ENCODE peak calls at places on chromosomes 16 and 17, in ten cellular contexts. One of them, this sample, is unnamed.

GRCh38 chr17:11639736-11640510 is 41.7 kb downstream of the DNAH9 start:
- DNase-seq in occipital lobe: no peak
- DNase-seq in psoas muscle: no peak
- DNase-seq in EH: no peak
- DNase-seq in H54: no peak
- DNase-seq in adrenal gland: no peak
- DNase-seq in MV-4-11: no peak
- DNase-seq in adipocyte: no peak
- DNase-seq in COR-L47: no peak
- DNase-seq in AG08396: no peak
- DNase-seq in this sample: no peak

GRCh38 chr16:66357523-66357928 is 9.0 kb upstream of the CDH5 start:
- DNase-seq in adrenal gland: peak
- DNase-seq in COR-L47: peak
- DNase-seq in occipital lobe: no peak
- DNase-seq in MV-4-11: peak
- DNase-seq in H54: peak
- DNase-seq in EH: peak
- DNase-seq in adipocyte: peak
- DNase-seq in AG08396: peak
- DNase-seq in psoas muscle: no peak
- DNase-seq in this sample: no peak

GRCh38 chr16:75727221-75727620 is 931 bp upstream of the CPHXL start:
- DNase-seq in MV-4-11: no peak
- DNase-seq in AG08396: no peak
- DNase-seq in occipital lobe: no peak
- DNase-seq in EH: no peak
- DNase-seq in adipocyte: no peak
- DNase-seq in adrenal gland: no peak
- DNase-seq in COR-L47: no peak
- DNase-seq in psoas muscle: no peak
- DNase-seq in H54: no peak
- DNase-seq in this sample: no peak

GRCh38 chr16:54284931-54285413 is 1.6 kb downstream of the IRX3 start:
- DNase-seq in occipital lobe: no peak
- DNase-seq in adipocyte: peak
- DNase-seq in EH: no peak
- DNase-seq in H54: no peak
- DNase-seq in MV-4-11: peak
- DNase-seq in COR-L47: no peak
- DNase-seq in psoas muscle: no peak
- DNase-seq in adrenal gland: no peak
- DNase-seq in AG08396: no peak
- DNase-seq in this sample: no peak

GRCh38 chr16:9429946-9430345 is 338.5 kb downstream of the HAPSTR1 start:
- DNase-seq in occipital lobe: no peak
- DNase-seq in H54: no peak
- DNase-seq in AG08396: no peak
- DNase-seq in MV-4-11: no peak
- DNase-seq in adrenal gland: no peak
- DNase-seq in COR-L47: no peak
- DNase-seq in EH: no peak
- DNase-seq in psoas muscle: no peak
- DNase-seq in adipocyte: no peak
- DNase-seq in this sample: no peak

GRCh38 chr16:23557779-23558330 is 328 bp downstream of the UBFD1 start:
- DNase-seq in adipocyte: peak
- DNase-seq in COR-L47: no peak
- DNase-seq in AG08396: peak
- DNase-seq in occipital lobe: no peak
- DNase-seq in EH: peak
- DNase-seq in adrenal gland: peak
- DNase-seq in H54: peak
- DNase-seq in psoas muscle: no peak
- DNase-seq in MV-4-11: no peak
- DNase-seq in this sample: no peak

GRCh38 chr17:78137392-78138203 is 7.0 kb downstream of the TMC8 start:
- DNase-seq in occipital lobe: no peak
- DNase-seq in MV-4-11: peak
- DNase-seq in AG08396: no peak
- DNase-seq in adrenal gland: no peak
- DNase-seq in H54: no peak
- DNase-seq in adipocyte: no peak
- DNase-seq in COR-L47: no peak
- DNase-seq in EH: no peak
- DNase-seq in psoas muscle: no peak
- DNase-seq in this sample: peak

GRCh38 chr16:12688972-12689850 is 114.5 kb downstream of the CPPED1 start:
- DNase-seq in psoas muscle: no peak
- DNase-seq in EH: no peak
- DNase-seq in occipital lobe: no peak
- DNase-seq in adipocyte: no peak
- DNase-seq in COR-L47: no peak
- DNase-seq in H54: no peak
- DNase-seq in adrenal gland: no peak
- DNase-seq in AG08396: no peak
- DNase-seq in MV-4-11: no peak
- DNase-seq in this sample: no peak

GRCh38 chr17:4514206-4514605 is 15.5 kb downstream of the SPNS2 start:
- DNase-seq in H54: no peak
- DNase-seq in adipocyte: no peak
- DNase-seq in AG08396: no peak
- DNase-seq in adrenal gland: no peak
- DNase-seq in MV-4-11: no peak
- DNase-seq in COR-L47: no peak
- DNase-seq in psoas muscle: no peak
- DNase-seq in EH: no peak
- DNase-seq in occipital lobe: no peak
- DNase-seq in this sample: no peak

GRCh38 chr16:85759631-85760419 is 8.9 kb upstream of the C16orf74 start:
- DNase-seq in MV-4-11: peak
- DNase-seq in H54: peak
- DNase-seq in occipital lobe: no peak
- DNase-seq in EH: no peak
- DNase-seq in COR-L47: peak
- DNase-seq in psoas muscle: peak
- DNase-seq in adipocyte: no peak
- DNase-seq in adrenal gland: peak
- DNase-seq in AG08396: no peak
- DNase-seq in this sample: no peak

GRCh38 chr16:13231365-13231764 is 330.0 kb downstream of the SHISA9 start:
- DNase-seq in H54: no peak
- DNase-seq in AG08396: no peak
- DNase-seq in psoas muscle: no peak
- DNase-seq in occipital lobe: no peak
- DNase-seq in EH: no peak
- DNase-seq in adrenal gland: no peak
- DNase-seq in adipocyte: no peak
- DNase-seq in COR-L47: no peak
- DNase-seq in MV-4-11: no peak
- DNase-seq in this sample: no peak

GRCh38 chr16:57089406-57089805 is 3.0 kb upstream of the CPNE2 start:
- DNase-seq in EH: no peak
- DNase-seq in psoas muscle: no peak
- DNase-seq in adrenal gland: no peak
- DNase-seq in AG08396: no peak
- DNase-seq in MV-4-11: no peak
- DNase-seq in adipocyte: no peak
- DNase-seq in occipital lobe: no peak
- DNase-seq in H54: no peak
- DNase-seq in COR-L47: no peak
- DNase-seq in this sample: no peak

GRCh38 chr16:85361441-85362118 is 249.3 kb upstream of the CIBAR2 start:
- DNase-seq in adipocyte: no peak
- DNase-seq in psoas muscle: no peak
- DNase-seq in COR-L47: no peak
- DNase-seq in adrenal gland: peak
- DNase-seq in occipital lobe: no peak
- DNase-seq in EH: no peak
- DNase-seq in MV-4-11: no peak
- DNase-seq in H54: no peak
- DNase-seq in AG08396: no peak
- DNase-seq in this sample: no peak

GRCh38 chr16:3152022-3152272 is 17.1 kb downstream of the ZNF213 start:
- DNase-seq in EH: no peak
- DNase-seq in H54: no peak
- DNase-seq in COR-L47: no peak
- DNase-seq in occipital lobe: no peak
- DNase-seq in AG08396: no peak
- DNase-seq in psoas muscle: no peak
- DNase-seq in adrenal gland: no peak
- DNase-seq in adipocyte: no peak
- DNase-seq in MV-4-11: no peak
- DNase-seq in this sample: no peak

GRCh38 chr17:50904522-50905459 is 38.6 kb upstream of the TOB1 start:
- DNase-seq in AG08396: no peak
- DNase-seq in psoas muscle: peak
- DNase-seq in adipocyte: no peak
- DNase-seq in occipital lobe: no peak
- DNase-seq in EH: peak
- DNase-seq in MV-4-11: no peak
- DNase-seq in adrenal gland: no peak
- DNase-seq in H54: no peak
- DNase-seq in COR-L47: peak
- DNase-seq in this sample: no peak

GRCh38 chr17:65169691-65170090 is 32.5 kb downstream of the RGS9 start:
- DNase-seq in psoas muscle: no peak
- DNase-seq in AG08396: no peak
- DNase-seq in adipocyte: no peak
- DNase-seq in occipital lobe: no peak
- DNase-seq in EH: no peak
- DNase-seq in adrenal gland: no peak
- DNase-seq in COR-L47: no peak
- DNase-seq in MV-4-11: no peak
- DNase-seq in H54: no peak
- DNase-seq in this sample: no peak

GRCh38 chr16:2084688-2085625 is 37.2 kb downstream of the TSC2 start:
- DNase-seq in EH: no peak
- DNase-seq in occipital lobe: no peak
- DNase-seq in adrenal gland: no peak
- DNase-seq in adipocyte: no peak
- DNase-seq in COR-L47: no peak
- DNase-seq in MV-4-11: no peak
- DNase-seq in psoas muscle: no peak
- DNase-seq in H54: no peak
- DNase-seq in AG08396: no peak
- DNase-seq in this sample: no peak

GRCh38 chr16:49921106-49921505 is 65.2 kb upstream of the ZNF423 start:
- DNase-seq in COR-L47: no peak
- DNase-seq in H54: no peak
- DNase-seq in MV-4-11: no peak
- DNase-seq in adipocyte: no peak
- DNase-seq in EH: no peak
- DNase-seq in psoas muscle: no peak
- DNase-seq in adrenal gland: no peak
- DNase-seq in AG08396: no peak
- DNase-seq in occipital lobe: no peak
- DNase-seq in this sample: no peak

GRCh38 chr16:69490707-69491324 is 66.4 kb downstream of the CYB5B start:
- DNase-seq in adipocyte: no peak
- DNase-seq in H54: no peak
- DNase-seq in adrenal gland: no peak
- DNase-seq in EH: no peak
- DNase-seq in AG08396: no peak
- DNase-seq in psoas muscle: no peak
- DNase-seq in MV-4-11: no peak
- DNase-seq in occipital lobe: no peak
- DNase-seq in COR-L47: no peak
- DNase-seq in this sample: no peak

GRCh38 chr17:5249615-5250014 is 15.0 kb upstream of the SCIMP start:
- DNase-seq in occipital lobe: peak
- DNase-seq in adrenal gland: peak
- DNase-seq in adipocyte: peak
- DNase-seq in COR-L47: peak
- DNase-seq in H54: peak
- DNase-seq in psoas muscle: no peak
- DNase-seq in EH: peak
- DNase-seq in AG08396: peak
- DNase-seq in MV-4-11: peak
- DNase-seq in this sample: peak

GRCh38 chr17:79840204-79840988 is 1.2 kb upstream of the CBX4 start:
- DNase-seq in occipital lobe: no peak
- DNase-seq in COR-L47: no peak
- DNase-seq in AG08396: peak
- DNase-seq in adrenal gland: peak
- DNase-seq in H54: no peak
- DNase-seq in MV-4-11: peak
- DNase-seq in psoas muscle: peak
- DNase-seq in adipocyte: peak
- DNase-seq in EH: peak
- DNase-seq in this sample: no peak

GRCh38 chr17:9940826-9941225 is 35.8 kb upstream of the RCVRN start:
- DNase-seq in EH: no peak
- DNase-seq in AG08396: no peak
- DNase-seq in psoas muscle: no peak
- DNase-seq in H54: no peak
- DNase-seq in occipital lobe: no peak
- DNase-seq in adrenal gland: no peak
- DNase-seq in MV-4-11: no peak
- DNase-seq in COR-L47: no peak
- DNase-seq in adipocyte: no peak
- DNase-seq in this sample: no peak

GRCh38 chr17:4444782-4445473 is 11.2 kb downstream of the SPNS3 start:
- DNase-seq in EH: no peak
- DNase-seq in H54: peak
- DNase-seq in adrenal gland: peak
- DNase-seq in occipital lobe: no peak
- DNase-seq in AG08396: no peak
- DNase-seq in psoas muscle: peak
- DNase-seq in adipocyte: peak
- DNase-seq in COR-L47: no peak
- DNase-seq in MV-4-11: peak
- DNase-seq in this sample: no peak

GRCh38 chr16:10228779-10229178 is 46.6 kb upstream of the GRIN2A start:
- DNase-seq in MV-4-11: peak
- DNase-seq in COR-L47: no peak
- DNase-seq in EH: no peak
- DNase-seq in adipocyte: no peak
- DNase-seq in AG08396: no peak
- DNase-seq in adrenal gland: no peak
- DNase-seq in H54: no peak
- DNase-seq in occipital lobe: no peak
- DNase-seq in psoas muscle: no peak
- DNase-seq in this sample: no peak

GRCh38 chr17:19567216-19568015 is 33.8 kb downstream of the SLC47A1 start:
- DNase-seq in adipocyte: no peak
- DNase-seq in H54: no peak
- DNase-seq in MV-4-11: no peak
- DNase-seq in adrenal gland: no peak
- DNase-seq in occipital lobe: no peak
- DNase-seq in EH: no peak
- DNase-seq in COR-L47: no peak
- DNase-seq in psoas muscle: no peak
- DNase-seq in AG08396: no peak
- DNase-seq in this sample: no peak

GRCh38 chr17:58172369-58173071 is 5.7 kb downstream of the OR4D2 start:
- DNase-seq in H54: peak
- DNase-seq in COR-L47: peak
- DNase-seq in AG08396: no peak
- DNase-seq in adipocyte: no peak
- DNase-seq in EH: peak
- DNase-seq in adrenal gland: no peak
- DNase-seq in psoas muscle: no peak
- DNase-seq in occipital lobe: no peak
- DNase-seq in MV-4-11: peak
- DNase-seq in this sample: peak

GRCh38 chr17:79391808-79392233 is 219.0 kb downstream of the RBFOX3 start:
- DNase-seq in COR-L47: peak
- DNase-seq in adipocyte: peak
- DNase-seq in EH: peak
- DNase-seq in occipital lobe: peak
- DNase-seq in AG08396: peak
- DNase-seq in adrenal gland: peak
- DNase-seq in H54: peak
- DNase-seq in MV-4-11: peak
- DNase-seq in psoas muscle: peak
- DNase-seq in this sample: peak